ENCODE peak calls at places on chromosomes 16 and 17, in six cellular contexts. L is iris pigment epithelial cell; E is anterior cingulate cortex; C is T-helper 22 cell; M is activated CD4-positive, alpha-beta memory T cell treated with anti-CD3 and anti-CD28 coated beads, Interleukin-2, amount 10 ng/mL, durations not matched to agents 7 days and 5 days; O is substantia nigra. G is an unnamed sample.

GRCh38 chr16:14284930-14285541 is 213.9 kb downstream of the MRTFB start:
- DNase-seq in L (peak), E (peak), C (no peak), M (peak), O (no peak), G (peak)

GRCh38 chr16:74462361-74462760 is 41.1 kb upstream of the CLEC18B start:
- DNase-seq in L (no peak), E (no peak), C (no peak), M (no peak), O (no peak), G (no peak)

GRCh38 chr17:74117999-74118421 is 85.5 kb upstream of the RPL38 start:
- DNase-seq in L (no peak), E (no peak), C (no peak), M (no peak), O (no peak), G (no peak)

GRCh38 chr16:57513371-57514102 is 22.8 kb downstream of the CCDC102A start:
- DNase-seq in L (no peak), E (no peak), C (no peak), M (no peak), O (no peak), G (no peak)

GRCh38 chr16:9268446-9268845 is 177.0 kb downstream of the HAPSTR1 start:
- DNase-seq in L (no peak), E (no peak), C (no peak), M (no peak), O (no peak), G (no peak)

GRCh38 chr17:59121901-59122480 is 15.3 kb upstream of the TRIM37 start:
- DNase-seq in L (no peak), E (no peak), C (no peak), M (no peak), O (no peak), G (no peak)

GRCh38 chr16:56281256-56281805 is 90.0 kb downstream of the GNAO1 start:
- DNase-seq in L (no peak), E (no peak), C (no peak), M (no peak), O (no peak), G (peak)

GRCh38 chr17:34377078-34377823 is 14.2 kb upstream of the CCL1 start:
- DNase-seq in L (no peak), E (no peak), C (no peak), M (no peak), O (no peak), G (no peak)

GRCh38 chr16:1371054-1371978 is 19.6 kb downstream of the GNPTG start:
- DNase-seq in L (no peak), E (no peak), C (no peak), M (no peak), O (no peak), G (no peak)

GRCh38 chr17:37176683-37177082 is 199.1 kb upstream of the C17orf78 start:
- DNase-seq in L (peak), E (no peak), C (no peak), M (no peak), O (no peak), G (peak)

GRCh38 chr17:41486809-41487530 is 2.7 kb downstream of the KRT36 start:
- DNase-seq in L (no peak), E (no peak), C (no peak), M (peak), O (no peak), G (peak)

GRCh38 chr16:84648595-84649510 is 542 bp downstream of the KLHL36 start:
- DNase-seq in L (peak), E (peak), C (peak), M (peak), O (no peak), G (peak)

GRCh38 chr17:43092891-43093290 is 32.3 kb downstream of the BRCA1 start:
- DNase-seq in L (no peak), E (no peak), C (no peak), M (no peak), O (no peak), G (peak)

GRCh38 chr17:42563543-42563942 is 1.6 kb downstream of the COASY start:
- DNase-seq in L (no peak), E (no peak), C (no peak), M (no peak), O (no peak), G (peak)

GRCh38 chr17:32621612-32622312 is 135.0 kb downstream of the CDK5R1 start:
- DNase-seq in L (peak), E (no peak), C (no peak), M (no peak), O (no peak), G (peak)

GRCh38 chr16:11780988-11781680 is 15.9 kb downstream of the ZC3H7A start:
- DNase-seq in L (no peak), E (no peak), C (no peak), M (no peak), O (no peak), G (no peak)

GRCh38 chr17:36592316-36592710 is 634 bp downstream of the DHRS11 start:
- DNase-seq in L (peak), E (no peak), C (no peak), M (no peak), O (no peak), G (peak)

GRCh38 chr17:74190154-74190553 is 13.3 kb upstream of the RPL38 start:
- DNase-seq in L (peak), E (peak), C (no peak), M (no peak), O (no peak), G (peak)

GRCh38 chr16:82384017-82384416 is 214.0 kb upstream of the MPHOSPH6 start:
- DNase-seq in L (no peak), E (no peak), C (no peak), M (no peak), O (no peak), G (no peak)

GRCh38 chr16:81483064-81483969 is 38.7 kb downstream of the CMIP start:
- DNase-seq in L (peak), E (no peak), C (no peak), M (no peak), O (no peak), G (no peak)

GRCh38 chr16:12317121-12317810 is 340.7 kb downstream of the SNX29 start:
- DNase-seq in L (no peak), E (no peak), C (no peak), M (no peak), O (no peak), G (no peak)

GRCh38 chr17:83099086-83099540 is 19.7 kb downstream of the METRNL start:
- DNase-seq in L (no peak), E (no peak), C (no peak), M (no peak), O (no peak), G (no peak)

GRCh38 chr16:67464565-67464964 is 16.4 kb downstream of the ATP6V0D1 start:
- DNase-seq in L (no peak), E (peak), C (no peak), M (no peak), O (no peak), G (no peak)

GRCh38 chr17:11622468-11622867 is 24.2 kb downstream of the DNAH9 start:
- DNase-seq in L (no peak), E (no peak), C (no peak), M (no peak), O (no peak), G (no peak)

GRCh38 chr17:57420674-57421392 is 164.5 kb downstream of the MSI2 start:
- DNase-seq in L (no peak), E (no peak), C (no peak), M (no peak), O (no peak), G (no peak)

G was measured in dermis blood vessel endothelial cell.